ENCODE peak calls at places on chromosomes 2 and 18, in seven cellular contexts. N is GM19239; Y is T-helper 17 cell; B is T-helper 2 cell; G is stimulated activated CD4-positive, alpha-beta T cell treated with anti-CD3 and anti-CD28 coated beads, Interleukin-2, amount 100 ng/mL, for 48 hours; H is HTR-8/SVneo; Q is Peyer's patch. J is an unnamed sample.

GRCh38 chr2:68566362-68566761 is 77.0 kb upstream of the PROKR1 start:
- DNase-seq in Q (no peak), G (no peak), Y (no peak), H (no peak), N (no peak), B (no peak), J (no peak)

GRCh38 chr2:37349376-37349775 is 4.9 kb downstream of the QPCT start:
- DNase-seq in H (no peak), Y (no peak), Q (no peak), G (no peak), B (no peak), N (no peak), J (no peak)

GRCh38 chr18:55783921-55784320 is 195.9 kb upstream of the TCF4 start:
- DNase-seq in Y (no peak), H (no peak), Q (no peak), N (no peak), G (no peak), B (no peak), J (no peak)

GRCh38 chr2:47218899-47219525 is 63.9 kb upstream of the STPG4 start:
- DNase-seq in Q (peak; percentile 86), N (no peak), G (no peak), Y (no peak), H (no peak), B (no peak), J (no peak)

GRCh38 chr2:43950383-43951008 is 45.3 kb downstream of the LRPPRC start:
- DNase-seq in N (no peak), Q (no peak), G (no peak), Y (no peak), B (no peak), H (peak; percentile 15), J (no peak)

GRCh38 chr18:10035306-10035991 is 121.6 kb downstream of the VAPA start:
- DNase-seq in H (no peak), G (no peak), Y (no peak), Q (no peak), N (no peak), B (no peak), J (no peak)

GRCh38 chr2:197889041-197889440 is 84.6 kb downstream of the PLCL1 start:
- DNase-seq in Y (no peak), Q (no peak), G (no peak), B (no peak), N (peak; percentile 16), H (no peak), J (peak; percentile 16)

GRCh38 chr18:5546660-5547059 is 2.9 kb upstream of the EPB41L3 start:
- DNase-seq in H (peak; percentile 29), Q (no peak), Y (no peak), G (no peak), B (no peak), N (no peak), J (no peak)

GRCh38 chr2:68235090-68235489 is 17.2 kb downstream of the PPP3R1 start:
- DNase-seq in Y (no peak), N (no peak), H (no peak), Q (no peak), G (no peak), B (no peak), J (no peak)

GRCh38 chr18:36427369-36427768 is 129.9 kb downstream of the FHOD3 start:
- DNase-seq in H (no peak), G (no peak), N (no peak), Q (no peak), B (no peak), Y (no peak), J (no peak)

GRCh38 chr18:23629444-23629946 is 33.2 kb downstream of the ANKRD29 start:
- DNase-seq in H (no peak), G (no peak), N (peak; percentile 36), Y (no peak), B (no peak), Q (peak; percentile 70), J (no peak)

GRCh38 chr2:145692971-145693478 is 1173.1 kb upstream of the ZEB2 start:
- DNase-seq in N (peak; percentile 0), Y (no peak), G (no peak), B (no peak), H (no peak), Q (no peak), J (no peak)

GRCh38 chr18:35432565-35433001 is 55.4 kb upstream of the ZNF396 start:
- DNase-seq in G (no peak), Y (no peak), N (no peak), H (no peak), Q (no peak), B (no peak), J (no peak)

GRCh38 chr18:58196164-58196563 is 152.1 kb downstream of the NEDD4L start:
- DNase-seq in Y (no peak), G (no peak), H (no peak), N (no peak), B (no peak), Q (no peak), J (no peak)

GRCh38 chr2:194824450-194824849 is 832.6 kb upstream of the SLC39A10 start:
- DNase-seq in N (no peak), G (no peak), Q (no peak), H (no peak), Y (no peak), B (no peak), J (no peak)

GRCh38 chr18:78796693-78797455 is 182.7 kb upstream of the SALL3 start:
- DNase-seq in Y (no peak), H (no peak), B (no peak), G (no peak), N (no peak), Q (no peak), J (no peak)

GRCh38 chr2:236965021-236965840 is 120.5 kb upstream of the COPS8 start:
- DNase-seq in B (no peak), H (no peak), N (no peak), Q (no peak), G (no peak), Y (no peak), J (no peak)

GRCh38 chr2:172148246-172148645 is 45.5 kb upstream of the DLX2 start:
- DNase-seq in Q (no peak), G (no peak), H (no peak), N (no peak), Y (no peak), B (no peak), J (no peak)

GRCh38 chr2:105287692-105288091 is 41.8 kb downstream of the TGFBRAP1 start:
- DNase-seq in H (peak; percentile 20), G (peak; percentile 9), Q (no peak), N (peak; percentile 17), B (no peak), Y (no peak), J (no peak)